ENCODE peak calls at places on chromosomes 5 and 9, in six cellular contexts. F is CD4-positive, alpha-beta T cell; A is naive thymus-derived CD4-positive, alpha-beta T cell; N is KBM-7; S is amniotic epithelial cell; C is fibroblast of pulmonary artery. R is an unnamed sample.

GRCh38 chr5:163437309-163438182 is at the start of gene CCNG1:
- DNase-seq in F (peak), A (peak), N (peak), S (peak), C (peak), R (peak)

GRCh38 chr5:179146277-179146676 is 86.1 kb downstream of the ZNF354C start:
- DNase-seq in F (no peak), A (peak), N (no peak), S (no peak), C (no peak), R (no peak)

GRCh38 chr5:68305223-68305865 is 89.8 kb downstream of the PIK3R1 start:
- DNase-seq in F (no peak), A (no peak), N (no peak), S (no peak), C (no peak), R (no peak)

GRCh38 chr9:136625101-136626065 is 37.3 kb upstream of the EGFL7 start:
- DNase-seq in F (no peak), A (no peak), N (peak), S (peak), C (peak), R (no peak)

GRCh38 chr9:104245925-104246324 is 151.8 kb downstream of the SMC2 start:
- DNase-seq in F (no peak), A (no peak), N (no peak), S (no peak), C (no peak), R (no peak)

GRCh38 chr9:128098017-128098935 is 29.3 kb downstream of the PTGES2 start:
- DNase-seq in F (peak), A (peak), N (peak), S (peak), C (peak), R (peak)

GRCh38 chr5:40428129-40428528 is 251.6 kb upstream of the PTGER4 start:
- DNase-seq in F (no peak), A (no peak), N (no peak), S (peak), C (peak), R (no peak)

GRCh38 chr5:151094054-151094858 is 13.4 kb upstream of the TNIP1 start:
- DNase-seq in F (peak), A (no peak), N (no peak), S (peak), C (peak), R (no peak)

GRCh38 chr9:20651926-20652325 is 29.6 kb upstream of the MLLT3 start:
- DNase-seq in F (no peak), A (no peak), N (peak), S (no peak), C (no peak), R (no peak)

GRCh38 chr9:126611592-126612328 is 2.0 kb upstream of the LMX1B start:
- DNase-seq in F (peak), A (peak), N (peak), S (peak), C (peak), R (peak)

GRCh38 chr5:122120957-122121356 is 8.4 kb upstream of the ZNF474 start:
- DNase-seq in F (no peak), A (no peak), N (no peak), S (no peak), C (peak), R (no peak)

GRCh38 chr5:126777257-126777973 is 479 bp downstream of the LMNB1 start:
- DNase-seq in F (peak), A (peak), N (peak), S (peak), C (peak), R (peak)

GRCh38 chr9:37938121-37938906 is 34.4 kb upstream of the SLC25A51 start:
- DNase-seq in F (no peak), A (no peak), N (no peak), S (peak), C (peak), R (no peak)

GRCh38 chr9:14203366-14204056 is 110.4 kb downstream of the NFIB start:
- DNase-seq in F (no peak), A (no peak), N (no peak), S (no peak), C (peak), R (no peak)

GRCh38 chr5:159915913-159916840 is at the start of gene ADRA1B:
- DNase-seq in F (peak), A (peak), N (peak), S (peak), C (peak), R (peak)

GRCh38 chr5:173789031-173789920 is 98.9 kb upstream of the CPEB4 start:
- DNase-seq in F (no peak), A (no peak), N (no peak), S (peak), C (peak), R (no peak)

GRCh38 chr5:14306415-14306814 is 163.3 kb downstream of the TRIO start:
- DNase-seq in F (no peak), A (no peak), N (no peak), S (no peak), C (no peak), R (no peak)